ENCODE peak calls at places on chromosome 17, in nine cellular contexts. H is uterus, S is A549, A is ovary, J is breast epithelium, Z is gastrocnemius medialis, R is lower leg skin, E is tibial nerve, L is heart left ventricle. G is an unnamed sample.

GRCh38 chr17:17628388-17629008 is 37.0 kb upstream of the PEMT start:
- DNase-seq in A (no peak), H (no peak), L (no peak), S (no peak), E (no peak), Z (no peak), J (no peak), R (no peak), G (no peak)

GRCh38 chr17:70137451-70138230 is 31.7 kb upstream of the KCNJ2 start:
- DNase-seq in Z (peak; percentile 89), J (no peak), E (peak; percentile 49), L (peak; percentile 32), R (peak; percentile 88), S (peak; percentile 42), A (peak; percentile 36), H (peak; percentile 47), G (no peak)

GRCh38 chr17:45719335-45720071 is 64.6 kb upstream of the CRHR1 start:
- DNase-seq in L (no peak), S (peak; percentile 82), Z (peak; percentile 41), R (peak; percentile 81), H (no peak), J (no peak), A (no peak), E (no peak), G (no peak)

GRCh38 chr17:47808830-47809480 is 12.6 kb downstream of the OSBPL7 start:
- DNase-seq in R (peak; percentile 81), H (no peak), J (no peak), A (peak; percentile 24), L (no peak), E (no peak), Z (no peak), S (no peak), G (peak; percentile 46)

GRCh38 chr17:81867123-81867951 is 3.8 kb downstream of the ARHGDIA start:
- DNase-seq in Z (no peak), E (no peak), A (peak; percentile 50), S (no peak), J (no peak), H (no peak), L (no peak), R (no peak), G (no peak)

GRCh38 chr17:69651921-69652320 is 237.4 kb downstream of the MAP2K6 start:
- DNase-seq in J (no peak), Z (no peak), E (no peak), L (no peak), R (no peak), H (no peak), A (no peak), S (no peak), G (no peak)

GRCh38 chr17:17780941-17781590 is 55.7 kb downstream of the SREBF1 start:
- DNase-seq in Z (no peak), E (no peak), L (no peak), J (no peak), S (no peak), R (no peak), A (peak; percentile 72), H (peak; percentile 70), G (no peak)

GRCh38 chr17:43644081-43644480 is 17.6 kb downstream of the MEOX1 start:
- DNase-seq in S (no peak), R (no peak), Z (no peak), H (no peak), J (no peak), E (no peak), L (no peak), A (no peak), G (no peak)

GRCh38 chr17:50532452-50533024 is at the start of gene EPN3:
- DNase-seq in S (no peak), J (peak; percentile 84), E (no peak), A (no peak), L (no peak), R (peak; percentile 90), Z (no peak), H (no peak), G (no peak)

GRCh38 chr17:36947922-36948716 is 635 bp upstream of the AATF start:
- DNase-seq in E (no peak), H (no peak), L (no peak), R (peak; percentile 49), A (no peak), J (no peak), Z (no peak), S (no peak), G (peak; percentile 92)

GRCh38 chr17:37358098-37358829 is 17.5 kb upstream of the C17orf78 start:
- DNase-seq in Z (peak; percentile 30), R (no peak), E (no peak), J (peak; percentile 56), H (peak; percentile 47), A (peak; percentile 71), S (peak; percentile 82), L (peak; percentile 50), G (no peak)

GRCh38 chr17:3843935-3844516 is 2.0 kb downstream of the NCBP3 start:
- DNase-seq in A (no peak), R (no peak), H (no peak), S (peak; percentile 87), J (no peak), Z (no peak), E (no peak), L (no peak), G (no peak)

GRCh38 chr17:57900991-57901743 is 51.3 kb upstream of the MRPS23 start:
- DNase-seq in Z (no peak), L (no peak), H (no peak), R (no peak), E (no peak), J (no peak), A (no peak), S (no peak), G (no peak)

GRCh38 chr17:74659898-74660297 is 36.4 kb upstream of the CD300E start:
- DNase-seq in H (no peak), J (no peak), L (no peak), R (peak; percentile 20), A (no peak), S (no peak), E (no peak), Z (no peak), G (no peak)

GRCh38 chr17:35889818-35890773 is 9.9 kb upstream of the CCL5 start:
- DNase-seq in A (no peak), L (peak; percentile 39), R (no peak), H (no peak), J (no peak), Z (no peak), E (no peak), S (no peak), G (no peak)

GRCh38 chr17:47288531-47289116 is 35.0 kb downstream of the ITGB3 start:
- DNase-seq in L (no peak), J (no peak), S (no peak), Z (no peak), R (no peak), E (no peak), H (no peak), A (no peak), G (no peak)

GRCh38 chr17:49020609-49021008 is 23.4 kb downstream of the IGF2BP1 start:
- DNase-seq in L (no peak), A (no peak), Z (no peak), J (no peak), R (peak; percentile 23), S (no peak), H (no peak), E (no peak), G (no peak)

GRCh38 chr17:49016775-49017463 is 19.7 kb downstream of the IGF2BP1 start:
- DNase-seq in S (peak; percentile 95), R (peak; percentile 79), H (peak; percentile 37), Z (no peak), L (no peak), E (no peak), J (no peak), A (no peak), G (peak; percentile 54)

GRCh38 chr17:49018116-49018612 is 21.0 kb downstream of the IGF2BP1 start:
- DNase-seq in J (no peak), R (no peak), H (no peak), L (no peak), A (no peak), E (no peak), Z (no peak), S (no peak), G (no peak)

GRCh38 chr17:49021095-49021767 is 24.0 kb downstream of the IGF2BP1 start:
- DNase-seq in H (no peak), S (no peak), Z (no peak), L (no peak), J (no peak), A (no peak), E (no peak), R (peak; percentile 61), G (no peak)

GRCh38 chr17:49018673-49019215 is 21.6 kb downstream of the IGF2BP1 start:
- DNase-seq in J (no peak), H (no peak), S (no peak), L (no peak), E (no peak), A (no peak), Z (no peak), R (peak; percentile 56), G (no peak)
- TF ChIP-seq POLR2A in J (no peak), H (no peak), S (no peak), L (no peak), E (no peak), A (no peak), Z (no peak), R (no peak), G (no peak)

DNA sequence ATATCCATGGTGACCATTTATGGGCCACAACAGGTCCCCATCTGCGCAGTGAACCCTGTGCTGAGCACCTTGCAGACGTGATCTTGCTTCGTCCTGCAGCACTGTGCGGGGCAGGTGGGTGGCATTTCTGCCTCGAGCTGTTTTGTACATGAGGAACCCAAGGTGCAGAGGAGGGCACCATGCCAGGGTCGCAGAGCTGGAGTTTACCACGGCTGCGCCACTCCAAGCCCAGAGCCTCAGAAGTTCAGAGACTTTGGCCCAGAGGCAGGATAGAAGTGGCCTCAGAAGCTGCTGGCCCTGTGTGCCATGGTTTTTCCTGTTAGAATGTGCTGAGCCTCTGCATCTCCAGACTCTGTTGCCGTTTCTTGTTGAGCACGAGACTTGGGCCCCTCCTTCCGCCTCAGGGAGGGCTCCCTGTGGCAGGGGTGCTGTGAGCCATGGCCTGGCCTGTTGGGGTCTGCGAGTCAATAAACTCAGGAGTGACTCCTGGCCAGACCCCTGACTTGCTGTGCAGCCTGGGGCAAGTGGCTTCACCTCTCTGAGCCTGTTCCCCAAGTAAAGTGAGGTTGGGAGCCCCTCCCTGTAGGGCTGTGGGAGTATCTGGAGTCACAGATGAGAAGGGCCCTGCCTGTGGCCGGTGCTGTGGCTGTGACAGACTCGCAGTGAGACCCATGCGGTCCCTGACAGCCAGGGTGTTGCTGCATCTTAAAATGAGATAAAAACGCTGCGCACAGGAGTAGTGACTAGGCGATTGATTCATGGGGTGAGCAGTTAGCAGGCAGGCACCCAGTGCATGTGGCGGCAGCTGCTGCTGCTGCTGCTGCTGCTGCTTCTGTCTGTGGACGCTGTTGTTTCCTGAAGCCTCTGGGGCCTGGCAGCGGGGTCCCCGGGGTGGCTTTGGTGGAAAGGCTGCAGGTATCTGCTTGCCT is 11.8 kb downstream of the MAP2K3 start:
- DNase-seq in L (peak; percentile 78), S (no peak), A (no peak), J (no peak), R (no peak), Z (no peak), H (no peak), E (no peak), G (no peak)
- TF ChIP-seq POLR2A in L (no peak), S (no peak), A (no peak), J (no peak), R (no peak), Z (no peak), H (no peak), E (no peak), G (no peak)

GRCh38 chr17:27276653-27277156 is 17.2 kb upstream of the WSB1 start:
- DNase-seq in H (no peak), R (no peak), A (no peak), Z (no peak), E (no peak), S (no peak), L (no peak), J (no peak), G (no peak)
- TF ChIP-seq POLR2A in H (no peak), R (no peak), A (no peak), Z (no peak), E (no peak), S (no peak), L (no peak), J (no peak), G (no peak)

GRCh38 chr17:78669975-78670518 is 92.9 kb upstream of the DNAH17 start:
- DNase-seq in L (no peak), J (no peak), A (no peak), E (no peak), S (no peak), Z (no peak), R (no peak), H (no peak), G (no peak)
- TF ChIP-seq POLR2A in L (no peak), J (no peak), A (no peak), E (no peak), S (no peak), Z (no peak), R (no peak), H (no peak), G (no peak)

G was measured in vagina.